ENCODE peak calls at places on chromosomes 16 and 17, in seven cellular contexts. C is gastrocnemius medialis, P is breast epithelium, E is HCT116, G is stomach, U is tibial nerve, S is adrenal gland. W is an unnamed sample.

GRCh38 chr17:57152916-57153528 is 68.0 kb downstream of the AKAP1 start:
- DNase-seq in C (no peak), U (no peak), P (no peak), E (no peak), S (no peak), G (no peak), W (no peak)

GRCh38 chr16:56610609-56611111 is 2.3 kb downstream of the MT2A start:
- DNase-seq in E (no peak), C (no peak), G (no peak), S (no peak), P (no peak), U (no peak), W (no peak)

GRCh38 chr17:43044024-43044423 is 19.0 kb downstream of the RND2 start:
- DNase-seq in S (no peak), U (no peak), C (no peak), P (no peak), G (no peak), E (no peak), W (no peak)

GRCh38 chr17:63425478-63425877 is 20.6 kb downstream of the CYB561 start:
- DNase-seq in G (peak), P (peak), E (peak), C (peak), U (peak), S (peak), W (peak)

GRCh38 chr16:67277294-67277998 is 1.9 kb upstream of the PLEKHG4 start:
- DNase-seq in U (peak), E (peak), S (peak), P (peak), C (peak), G (no peak), W (no peak)

GRCh38 chr16:3480901-3481695 is 14.2 kb downstream of the C16orf90 start:
- DNase-seq in U (no peak), E (no peak), S (no peak), C (peak), P (no peak), G (no peak), W (no peak)

GRCh38 chr16:86016201-86016965 is 117.4 kb downstream of the IRF8 start:
- DNase-seq in G (no peak), P (peak), C (no peak), E (peak), S (peak), U (peak), W (peak)

GRCh38 chr16:77133706-77134105 is 57.3 kb upstream of the MON1B start:
- DNase-seq in E (no peak), S (no peak), G (no peak), P (no peak), U (no peak), C (no peak), W (no peak)

GRCh38 chr16:66228791-66229190 is 137.7 kb upstream of the CDH5 start:
- DNase-seq in G (no peak), P (no peak), E (no peak), U (no peak), C (no peak), S (no peak), W (no peak)

GRCh38 chr16:29920690-29921371 is 5.2 kb downstream of the KCTD13 start:
- DNase-seq in S (no peak), E (no peak), G (no peak), C (no peak), P (no peak), U (no peak), W (no peak)

GRCh38 chr16:10827691-10828341 is 9.2 kb upstream of the TVP23A start:
- DNase-seq in U (peak), P (peak), E (no peak), G (peak), C (peak), S (peak), W (peak)

GRCh38 chr17:47250855-47251254 is 2.8 kb upstream of the ITGB3 start:
- DNase-seq in U (no peak), C (no peak), S (no peak), P (no peak), G (no peak), E (no peak), W (no peak)

GRCh38 chr17:19948100-19948943 is 29.3 kb downstream of the AKAP10 start:
- DNase-seq in G (no peak), P (no peak), E (no peak), U (no peak), S (no peak), C (no peak), W (no peak)

GRCh38 chr17:80990921-80991644 is 558 bp upstream of the CHMP6 start:
- DNase-seq in G (no peak), S (no peak), C (no peak), U (no peak), P (no peak), E (no peak), W (peak)

GRCh38 chr16:87661561-87661960 is 59.3 kb downstream of the JPH3 start:
- DNase-seq in P (no peak), C (no peak), E (no peak), G (no peak), S (peak), U (peak), W (no peak)

GRCh38 chr17:30433514-30433913 is 43.7 kb upstream of the GOSR1 start:
- DNase-seq in E (peak), G (peak), P (no peak), S (peak), C (peak), U (no peak), W (no peak)

GRCh38 chr16:13435873-13436474 is 484.0 kb upstream of the ERCC4 start:
- DNase-seq in G (no peak), C (no peak), E (no peak), S (no peak), U (no peak), P (no peak), W (no peak)

GRCh38 chr17:5249615-5250014 is 15.0 kb upstream of the SCIMP start:
- DNase-seq in E (peak), S (peak), U (peak), G (peak), P (peak), C (peak), W (peak)

GRCh38 chr16:27174007-27174406 is 29.3 kb upstream of the KDM8 start:
- DNase-seq in S (no peak), E (no peak), C (no peak), G (no peak), U (no peak), P (no peak), W (no peak)

GRCh38 chr16:27102701-27103575 is 36.2 kb downstream of the C16orf82 start:
- DNase-seq in P (no peak), U (no peak), E (no peak), S (no peak), G (no peak), C (no peak), W (no peak)

GRCh38 chr17:10120749-10121148 is 77.7 kb downstream of the GAS7 start:
- DNase-seq in G (no peak), E (no peak), P (no peak), U (no peak), C (no peak), S (no peak), W (no peak)

GRCh38 chr16:58127634-58128033 is 1.5 kb downstream of the CFAP20 start:
- DNase-seq in G (no peak), U (no peak), S (no peak), P (no peak), C (no peak), E (no peak), W (no peak)
- TF ChIP-seq CTCF in G (no peak), U (no peak), S (no peak), P (no peak), C (no peak), E (peak), W (no peak)

DNA sequence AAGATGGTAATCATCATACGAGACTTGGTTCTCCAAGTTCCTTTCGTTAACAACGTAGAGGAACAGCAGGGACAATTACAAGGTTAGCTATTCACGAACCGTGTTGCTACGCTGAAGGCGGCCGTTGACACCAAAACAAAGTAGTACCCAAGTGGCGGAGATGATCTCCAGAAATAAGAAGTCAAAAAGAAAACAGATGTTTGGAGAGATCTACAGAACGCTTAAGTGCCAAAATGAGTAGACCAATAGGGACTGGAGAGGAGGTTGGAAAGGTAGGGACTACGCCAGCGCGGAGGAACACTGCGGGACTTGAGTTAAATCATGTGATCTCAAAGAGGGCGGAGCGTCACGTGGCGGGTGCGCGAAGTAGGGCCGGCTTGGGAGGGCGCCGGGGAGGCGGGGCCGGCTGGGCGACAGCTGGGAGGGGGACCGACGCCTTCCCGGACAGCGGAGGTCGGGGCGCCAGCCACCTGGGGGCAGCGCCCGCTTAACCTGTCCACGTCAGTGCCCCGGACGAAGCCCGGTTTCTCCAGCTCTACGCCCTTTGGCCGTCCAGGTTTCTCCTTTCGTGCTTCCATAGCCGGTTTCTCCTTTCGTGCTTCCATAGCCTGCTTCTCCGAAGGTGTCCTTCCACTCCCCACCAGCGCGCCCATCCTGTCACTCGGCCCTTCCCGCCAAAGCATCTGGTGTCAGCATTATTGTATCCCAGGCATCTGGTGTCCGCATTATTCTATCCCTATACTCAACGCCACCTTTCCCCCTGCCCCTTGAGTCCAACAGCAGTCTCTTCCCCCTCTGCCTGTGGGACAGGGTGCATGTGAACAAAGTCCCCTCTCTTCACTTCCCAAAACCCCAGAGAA is 698 bp upstream of the GABARAP start:
- DNase-seq in S (peak), E (peak), G (peak), C (peak), U (peak), P (peak), W (peak)
- TF ChIP-seq POLR2A in S (peak), E (no peak), G (no peak), C (peak), U (peak), P (peak), W (no peak)

DNA sequence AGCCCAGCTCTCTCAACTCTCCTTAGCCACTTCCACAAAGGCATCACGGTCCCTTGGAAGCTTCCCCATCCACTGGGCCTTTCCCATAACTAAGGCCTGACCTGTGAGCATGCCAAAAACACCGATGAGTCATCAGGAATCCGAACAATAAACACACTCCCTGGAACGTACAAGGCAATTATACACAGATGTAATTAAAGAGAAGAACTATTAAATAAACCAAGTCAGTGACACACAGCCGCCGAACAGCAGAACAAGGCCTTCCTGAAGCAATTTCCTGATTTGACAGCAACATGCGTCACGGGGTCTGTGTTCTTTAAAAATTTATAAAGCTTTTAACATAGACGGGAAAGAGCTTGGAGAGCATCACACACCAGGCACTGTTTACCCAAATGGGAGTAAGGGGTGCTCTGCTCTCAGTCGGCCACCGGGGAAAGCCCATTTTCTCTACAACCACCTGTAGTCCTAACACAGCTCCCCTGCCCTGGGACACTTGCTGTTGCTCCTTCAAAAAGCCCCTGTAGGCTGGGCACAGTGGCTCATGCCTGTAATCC is 29.4 kb downstream of the COG7 start:
- DNase-seq in P (peak), U (peak), S (peak), E (peak), C (peak), G (peak), W (peak)
- TF ChIP-seq CTCF in P (no peak), U (no peak), S (no peak), E (no peak), C (no peak), G (no peak), W (no peak)

GRCh38 chr17:36501351-36501750 is 14.9 kb downstream of the ZNHIT3 start:
- DNase-seq in U (no peak), C (no peak), P (no peak), E (no peak), G (no peak), S (no peak), W (peak)

GRCh38 chr17:36498155-36498554 is 11.7 kb downstream of the ZNHIT3 start:
- DNase-seq in U (no peak), C (no peak), E (no peak), S (no peak), P (no peak), G (no peak), W (peak)

GRCh38 chr17:36496018-36496789 is 9.7 kb downstream of the ZNHIT3 start:
- DNase-seq in G (no peak), U (no peak), P (no peak), E (no peak), C (no peak), S (no peak), W (peak)

GRCh38 chr17:36500745-36501225 is 14.3 kb downstream of the ZNHIT3 start:
- DNase-seq in S (no peak), E (no peak), U (no peak), P (no peak), G (no peak), C (no peak), W (peak)

GRCh38 chr17:36498560-36499300 is 12.2 kb downstream of the ZNHIT3 start:
- DNase-seq in G (no peak), U (no peak), P (no peak), C (no peak), S (no peak), E (no peak), W (peak)
- TF ChIP-seq POLR2A in G (no peak), U (no peak), P (no peak), C (no peak), S (no peak), E (no peak), W (no peak)

GRCh38 chr16:15466886-15467781 is 32.7 kb downstream of the BMERB1 start:
- DNase-seq in G (no peak), U (no peak), S (no peak), E (no peak), P (no peak), C (no peak), W (no peak)
- TF ChIP-seq CTCF in G (no peak), U (peak), S (peak), E (peak), P (no peak), C (peak), W (no peak)

W was measured in lower leg skin.